ENCODE peak calls at places on chromosomes 2 and 18, in six cellular contexts. Z is T follicular helper cell, S is Peyer's patch, J is NCI-H82, B is HuH-7, O is LNCaP clone FGC. U is an unnamed sample.

GRCh38 chr2:38465789-38466127 is 88.7 kb upstream of the ATL2 start:
- DNase-seq in Z (no peak), S (peak), J (peak), B (peak), O (no peak), U (no peak)

GRCh38 chr18:54684786-54685185 is 93.7 kb downstream of the DYNAP start:
- DNase-seq in Z (no peak), S (no peak), J (no peak), B (no peak), O (no peak), U (peak)

GRCh38 chr2:232522014-232522854 is 2.0 kb downstream of the PRSS56 start:
- DNase-seq in Z (peak), S (peak), J (peak), B (peak), O (no peak), U (no peak)

GRCh38 chr2:180644709-180645108 is 335.7 kb upstream of the UBE2E3 start:
- DNase-seq in Z (no peak), S (no peak), J (peak), B (peak), O (no peak), U (no peak)

GRCh38 chr2:150686391-150686790 is 198.9 kb upstream of the RND3 start:
- DNase-seq in Z (no peak), S (no peak), J (no peak), B (no peak), O (no peak), U (no peak)

GRCh38 chr2:9192712-9193111 is 13.9 kb upstream of the ASAP2 start:
- DNase-seq in Z (no peak), S (no peak), J (no peak), B (no peak), O (no peak), U (no peak)

GRCh38 chr2:235026649-235027557 is 75.1 kb downstream of the SH3BP4 start:
- DNase-seq in Z (no peak), S (no peak), J (no peak), B (no peak), O (peak), U (no peak)

GRCh38 chr2:10169053-10169578 is 46.6 kb downstream of the RRM2 start:
- DNase-seq in Z (no peak), S (no peak), J (no peak), B (peak), O (no peak), U (no peak)

GRCh38 chr2:55869637-55870325 is 53.8 kb downstream of the EFEMP1 start:
- DNase-seq in Z (no peak), S (no peak), J (no peak), B (no peak), O (no peak), U (no peak)

GRCh38 chr2:134231296-134231964 is 22.4 kb upstream of the MGAT5 start:
- DNase-seq in Z (no peak), S (no peak), J (no peak), B (no peak), O (no peak), U (no peak)

GRCh38 chr2:225354281-225354774 is 45.2 kb upstream of the NYAP2 start:
- DNase-seq in Z (no peak), S (no peak), J (no peak), B (no peak), O (no peak), U (no peak)